ENCODE peak calls at places on chromosomes 3 and 15, in five cellular contexts. One of them, this sample, is unnamed.

GRCh38 chr15:101542306-101543025 is 53.0 kb upstream of the PCSK6 start:
- DNase-seq in ACHN: no peak
- DNase-seq in NCI-H1092: no peak
- DNase-seq in IMR-90: no peak
- DNase-seq in sigmoid colon: peak; percentile 62
- DNase-seq in this sample: peak; percentile 50

GRCh38 chr3:157416347-157417087 is 20.1 kb upstream of the PTX3 start:
- DNase-seq in sigmoid colon: no peak
- DNase-seq in ACHN: no peak
- DNase-seq in IMR-90: no peak
- DNase-seq in NCI-H1092: no peak
- DNase-seq in this sample: no peak

GRCh38 chr3:56826831-56827722 is 25.3 kb upstream of the ARHGEF3 start:
- DNase-seq in sigmoid colon: no peak
- DNase-seq in NCI-H1092: no peak
- DNase-seq in ACHN: no peak
- DNase-seq in IMR-90: peak; percentile 16
- DNase-seq in this sample: no peak

GRCh38 chr3:57007513-57008415 is 52.7 kb upstream of the SPATA12 start:
- DNase-seq in sigmoid colon: peak; percentile 93
- DNase-seq in NCI-H1092: no peak
- DNase-seq in ACHN: peak; percentile 75
- DNase-seq in IMR-90: peak; percentile 85
- DNase-seq in this sample: peak; percentile 90

GRCh38 chr3:55128201-55128870 is 200.5 kb upstream of the LRTM1 start:
- DNase-seq in IMR-90: peak; percentile 28
- DNase-seq in ACHN: no peak
- DNase-seq in sigmoid colon: no peak
- DNase-seq in NCI-H1092: no peak
- DNase-seq in this sample: no peak

GRCh38 chr3:134366928-134367352 is 7.3 kb downstream of the AMOTL2 start:
- DNase-seq in IMR-90: no peak
- DNase-seq in sigmoid colon: peak; percentile 85
- DNase-seq in ACHN: no peak
- DNase-seq in NCI-H1092: no peak
- DNase-seq in this sample: peak; percentile 83

GRCh38 chr3:101825904-101826445 is 23.3 kb upstream of the NFKBIZ start:
- DNase-seq in IMR-90: peak; percentile 45
- DNase-seq in NCI-H1092: no peak
- DNase-seq in sigmoid colon: no peak
- DNase-seq in ACHN: no peak
- DNase-seq in this sample: no peak

GRCh38 chr15:29089731-29090616 is 179.6 kb downstream of the NSMCE3 start:
- DNase-seq in sigmoid colon: peak; percentile 47
- DNase-seq in IMR-90: peak; percentile 45
- DNase-seq in ACHN: no peak
- DNase-seq in NCI-H1092: no peak
- DNase-seq in this sample: no peak

GRCh38 chr15:65404196-65404872 is 18.4 kb downstream of the IGDCC4 start:
- DNase-seq in ACHN: no peak
- DNase-seq in IMR-90: no peak
- DNase-seq in sigmoid colon: no peak
- DNase-seq in NCI-H1092: no peak
- DNase-seq in this sample: no peak

GRCh38 chr15:77295446-77295845 is 124.5 kb downstream of the PEAK1 start:
- DNase-seq in NCI-H1092: no peak
- DNase-seq in IMR-90: peak; percentile 87
- DNase-seq in ACHN: no peak
- DNase-seq in sigmoid colon: no peak
- DNase-seq in this sample: no peak

GRCh38 chr15:76346666-76347506 is 10.3 kb downstream of the ISL2 start:
- DNase-seq in IMR-90: peak; percentile 51
- DNase-seq in sigmoid colon: peak; percentile 74
- DNase-seq in NCI-H1092: no peak
- DNase-seq in ACHN: no peak
- DNase-seq in this sample: no peak

GRCh38 chr15:48962662-48963523 is 826 bp downstream of the SHC4 start:
- DNase-seq in sigmoid colon: peak; percentile 70
- DNase-seq in ACHN: no peak
- DNase-seq in IMR-90: peak; percentile 61
- DNase-seq in NCI-H1092: no peak
- DNase-seq in this sample: peak; percentile 81

GRCh38 chr3:180679178-180680096 is at the start of gene CCDC39:
- DNase-seq in sigmoid colon: peak; percentile 64
- DNase-seq in NCI-H1092: peak; percentile 77
- DNase-seq in IMR-90: peak; percentile 49
- DNase-seq in ACHN: peak; percentile 61
- DNase-seq in this sample: no peak

GRCh38 chr3:51709675-51710074 is 2.8 kb downstream of the GRM2 start:
- DNase-seq in sigmoid colon: no peak
- DNase-seq in NCI-H1092: no peak
- DNase-seq in IMR-90: no peak
- DNase-seq in ACHN: no peak
- DNase-seq in this sample: peak; percentile 29

GRCh38 chr3:18134386-18135082 is 290.6 kb downstream of the SATB1 start:
- DNase-seq in ACHN: no peak
- DNase-seq in sigmoid colon: no peak
- DNase-seq in NCI-H1092: no peak
- DNase-seq in IMR-90: peak; percentile 71
- DNase-seq in this sample: no peak

GRCh38 chr3:124714218-124714853 is 15.9 kb upstream of the UMPS start:
- DNase-seq in sigmoid colon: no peak
- DNase-seq in IMR-90: peak; percentile 21
- DNase-seq in ACHN: no peak
- DNase-seq in NCI-H1092: no peak
- DNase-seq in this sample: no peak

GRCh38 chr15:77243146-77243545 is 172.2 kb upstream of the TSPAN3 start:
- DNase-seq in ACHN: no peak
- DNase-seq in IMR-90: peak; percentile 46
- DNase-seq in sigmoid colon: no peak
- DNase-seq in NCI-H1092: no peak
- DNase-seq in this sample: no peak

GRCh38 chr3:135878501-135878900 is 87.0 kb upstream of the PPP2R3A start:
- DNase-seq in ACHN: no peak
- DNase-seq in IMR-90: no peak
- DNase-seq in sigmoid colon: no peak
- DNase-seq in NCI-H1092: no peak
- DNase-seq in this sample: no peak

GRCh38 chr3:179560791-179561190 is 1.9 kb upstream of the ACTL6A start:
- DNase-seq in sigmoid colon: no peak
- DNase-seq in NCI-H1092: no peak
- DNase-seq in ACHN: no peak
- DNase-seq in IMR-90: no peak
- DNase-seq in this sample: no peak

GRCh38 chr3:158532099-158532734 is 38.8 kb upstream of the MLF1 start:
- DNase-seq in sigmoid colon: no peak
- DNase-seq in NCI-H1092: peak; percentile 4
- DNase-seq in IMR-90: peak; percentile 70
- DNase-seq in ACHN: peak; percentile 56
- DNase-seq in this sample: no peak

GRCh38 chr15:86611392-86612040 is 531.8 kb downstream of the AGBL1 start:
- DNase-seq in IMR-90: no peak
- DNase-seq in sigmoid colon: no peak
- DNase-seq in NCI-H1092: no peak
- DNase-seq in ACHN: no peak
- DNase-seq in this sample: no peak

GRCh38 chr15:49625460-49626036 is 4.7 kb downstream of the DTWD1 start:
- DNase-seq in IMR-90: no peak
- DNase-seq in NCI-H1092: no peak
- DNase-seq in sigmoid colon: no peak
- DNase-seq in ACHN: no peak
- DNase-seq in this sample: no peak

GRCh38 chr15:44666208-44667038 is 3.0 kb upstream of the SPG11 start:
- DNase-seq in ACHN: no peak
- DNase-seq in IMR-90: no peak
- DNase-seq in NCI-H1092: no peak
- DNase-seq in sigmoid colon: no peak
- DNase-seq in this sample: no peak

GRCh38 chr15:69664572-69665326 is 212.1 kb downstream of the RPLP1 start:
- DNase-seq in NCI-H1092: peak; percentile 2
- DNase-seq in ACHN: no peak
- DNase-seq in sigmoid colon: no peak
- DNase-seq in IMR-90: no peak
- DNase-seq in this sample: peak; percentile 52

GRCh38 chr3:187264946-187265345 is 26.6 kb downstream of the MASP1 start:
- DNase-seq in NCI-H1092: no peak
- DNase-seq in ACHN: no peak
- DNase-seq in IMR-90: peak; percentile 68
- DNase-seq in sigmoid colon: no peak
- DNase-seq in this sample: no peak